ENCODE peak calls at places on chromosomes 13 and 19, in eight cellular contexts. K is GM23338, J is hepatocyte, V is PC-9, I is GM23248, Q is OCI-LY7, T is Karpas-422, M is HCT116. C is an unnamed sample. For H3K9me2 and H3K36me3, the result is how much of the 10 kb centered on the place peaks cover.

GRCh38 chr13:31427151-31427867 is 227.5 kb downstream of the B3GLCT start:
- DNase-seq in Q (no peak), M (no peak), I (no peak), J (no peak), V (no peak), K (no peak), T (no peak), C (no peak)

GRCh38 chr13:33363328-33363727 is 77.8 kb upstream of the STARD13 start:
- DNase-seq in K (no peak), M (no peak), I (no peak), Q (no peak), T (peak), V (no peak), J (no peak), C (no peak)

GRCh38 chr19:40279120-40279551 is 6.0 kb downstream of the AKT2 start:
- DNase-seq in M (no peak), I (peak), T (no peak), Q (no peak), K (no peak), J (peak), V (no peak), C (no peak)

GRCh38 chr13:49781791-49782190 is 10.7 kb downstream of the KPNA3 start:
- DNase-seq in Q (no peak), K (no peak), M (no peak), J (no peak), T (no peak), V (no peak), I (no peak), C (no peak)

GRCh38 chr13:111893607-111894443 is 173.1 kb upstream of the SOX1 start:
- DNase-seq in Q (no peak), J (no peak), T (no peak), I (no peak), K (peak), M (no peak), V (no peak), C (no peak)

GRCh38 chr19:42290136-42290522 is 11.8 kb upstream of the PRR19 start:
- DNase-seq in Q (no peak), M (no peak), T (no peak), I (no peak), V (no peak), K (no peak), J (no peak), C (no peak)

GRCh38 chr13:113976711-113977684 is 3.1 kb upstream of the C13orf46 start:
- DNase-seq in J (no peak), T (no peak), Q (no peak), I (peak), V (peak), K (no peak), M (no peak), C (peak)

GRCh38 chr19:33622809-33623511 is 1.2 kb downstream of the CHST8 start:
- DNase-seq in T (no peak), V (no peak), Q (no peak), I (peak), K (peak), J (no peak), M (no peak), C (no peak)

GRCh38 chr13:50924025-50924424 is 14.4 kb downstream of the RNASEH2B start:
- DNase-seq in M (no peak), V (no peak), T (no peak), Q (no peak), K (no peak), J (no peak), I (no peak), C (no peak)

GRCh38 chr19:10690351-10690781 is 10.9 kb upstream of the QTRT1 start:
- DNase-seq in V (peak), T (no peak), M (no peak), J (no peak), Q (no peak), K (no peak), I (peak), C (no peak)

GRCh38 chr13:50909605-50910482 is at the start of gene RNASEH2B:
- DNase-seq in T (peak), Q (peak), I (peak), K (peak), J (peak), M (peak), V (peak), C (peak)

GRCh38 chr19:48683349-48683748 is 10.5 kb upstream of the NTN5 start:
- DNase-seq in Q (peak), V (no peak), T (no peak), K (no peak), J (no peak), I (peak), M (no peak), C (no peak)

GRCh38 chr13:74052402-74052928 is 81.7 kb downstream of the KLF12 start:
- DNase-seq in K (peak), V (no peak), I (no peak), M (no peak), J (no peak), Q (no peak), T (no peak), C (no peak)

GRCh38 chr19:15072930-15073647 is 8.9 kb upstream of the OR1I1 start:
- DNase-seq in V (peak), T (no peak), Q (no peak), K (peak), M (no peak), I (no peak), J (peak), C (peak)

GRCh38 chr13:111905609-111905945 is 161.4 kb upstream of the SOX1 start:
- DNase-seq in T (no peak), I (no peak), Q (no peak), J (no peak), M (no peak), K (no peak), V (no peak), C (no peak)

GRCh38 chr13:87779451-87779850 is 108.3 kb downstream of the SLITRK5 start:
- DNase-seq in K (no peak), M (no peak), I (no peak), Q (no peak), J (no peak), V (no peak), T (no peak), C (no peak)

GRCh38 chr19:56765107-56765506 is 75.4 kb downstream of the PEG3 start:
- DNase-seq in Q (no peak), M (no peak), I (peak), T (no peak), K (no peak), J (no peak), V (no peak), C (no peak)

GRCh38 chr19:5134683-5135082 is 165.8 kb downstream of the KDM4B start:
- DNase-seq in I (no peak), J (no peak), K (no peak), T (no peak), M (no peak), V (no peak), Q (no peak), C (no peak)

GRCh38 chr19:23554548-23554947 is 132.5 kb downstream of the ZNF675 start:
- DNase-seq in V (peak), K (no peak), M (no peak), T (no peak), Q (no peak), I (no peak), J (no peak), C (peak)

GRCh38 chr13:93462151-93462550 is 235.5 kb downstream of the GPC6 start:
- DNase-seq in V (no peak), I (no peak), T (no peak), Q (no peak), J (no peak), M (no peak), K (no peak), C (no peak)

GRCh38 chr13:91368101-91368500 is 20.6 kb downstream of the MIR17HG start:
- DNase-seq in J (no peak), M (no peak), K (no peak), T (no peak), I (no peak), V (no peak), Q (no peak), C (no peak)

GRCh38 chr13:91375119-91375729 is 23.2 kb upstream of the GPC5 start:
- DNase-seq in K (peak), Q (peak), I (peak), J (no peak), M (no peak), T (peak), V (no peak), C (peak)

GRCh38 chr13:91368676-91369425 is 21.4 kb downstream of the MIR17HG start:
- DNase-seq in V (no peak), T (no peak), M (no peak), J (no peak), K (no peak), Q (peak), I (peak), C (no peak)

GRCh38 chr13:91369432-91369831 is 21.9 kb downstream of the MIR17HG start:
- DNase-seq in T (no peak), V (no peak), K (no peak), Q (no peak), J (no peak), I (peak), M (no peak), C (peak)

DNA sequence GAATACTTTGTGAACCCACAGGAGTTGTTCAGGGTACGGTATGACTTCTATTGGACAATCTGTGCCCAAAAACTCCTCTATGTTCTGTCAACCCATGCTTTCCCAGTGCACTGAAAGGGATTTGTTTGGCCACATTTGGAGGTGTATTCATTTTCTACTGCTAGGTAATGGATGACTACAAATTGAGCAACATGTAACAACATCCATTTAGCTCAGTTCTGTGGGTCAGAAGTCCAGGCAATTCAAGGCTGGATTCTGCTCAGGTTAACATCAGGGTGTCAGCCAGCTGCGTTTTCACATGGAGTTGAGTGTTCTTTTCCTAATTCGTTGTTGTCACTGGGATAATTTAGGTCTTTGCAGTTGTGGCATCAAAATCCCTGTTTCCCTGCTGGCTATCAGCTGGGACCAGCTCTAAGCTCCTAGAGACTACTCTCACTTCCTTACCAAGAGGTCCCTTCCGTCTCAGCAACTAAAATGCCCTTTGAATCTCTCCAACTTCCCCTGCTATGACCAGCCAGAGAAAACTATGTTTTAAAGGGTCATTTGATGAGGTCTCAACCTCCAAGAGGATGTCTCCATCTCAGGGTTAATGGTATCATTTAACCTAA is 25.4 kb downstream of the MIR17HG start:
- DNase-seq in Q (no peak), T (no peak), J (no peak), M (no peak), I (no peak), K (no peak), V (no peak), C (no peak)
- H3K9me2 ChIP-seq in Q (under half), T (under half), J (under half), M (under half), I (under half), K (under half), V (under half), C (under half)

GRCh38 chr19:43652546-43652874 is 12.9 kb upstream of the CADM4 start:
- DNase-seq in Q (no peak), M (no peak), J (no peak), T (no peak), K (no peak), I (no peak), V (no peak), C (no peak)
- H3K36me3 ChIP-seq in Q (under half), M (half or more), J (under half), T (under half), K (under half), I (under half), V (under half), C (under half)

GRCh38 chr13:60453490-60453889 is 56.5 kb downstream of the TDRD3 start:
- DNase-seq in Q (no peak), J (no peak), T (no peak), K (peak), M (no peak), V (no peak), I (peak), C (peak)

GRCh38 chr13:60448907-60449510 is 52.0 kb downstream of the TDRD3 start:
- DNase-seq in I (peak), V (peak), J (peak), M (peak), Q (peak), T (peak), K (peak), C (peak)

DNA sequence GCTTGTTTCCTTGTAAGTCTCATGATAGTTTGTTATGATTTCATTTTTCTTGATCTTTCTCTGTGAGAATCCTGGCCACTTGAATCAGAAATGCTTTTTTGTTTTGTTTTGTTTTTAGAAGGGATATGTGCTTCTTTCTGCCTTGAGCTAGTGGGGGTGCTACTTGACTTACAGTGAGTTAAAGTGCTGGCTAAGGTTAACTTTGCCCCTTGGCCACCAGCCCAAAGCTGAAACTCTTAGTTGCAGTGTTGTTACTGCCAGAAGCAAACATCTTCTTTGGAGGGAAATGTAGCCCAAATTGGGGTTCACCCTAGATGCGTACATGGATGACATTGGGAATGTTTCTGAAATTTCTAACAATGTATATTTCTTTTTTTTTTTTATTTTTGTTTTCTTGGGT is 57.4 kb downstream of the TDRD3 start:
- DNase-seq in K (peak), J (no peak), M (no peak), T (no peak), V (no peak), Q (no peak), I (no peak), C (no peak)
- H3K9me2 ChIP-seq in K (under half), J (under half), M (under half), T (under half), V (under half), Q (under half), I (under half), C (under half)

GRCh38 chr19:4032436-4032835 is 24.9 kb downstream of the PIAS4 start:
- DNase-seq in Q (no peak), M (no peak), T (no peak), J (no peak), K (no peak), V (no peak), I (no peak), C (no peak)

GRCh38 chr19:4035582-4035981 is 28.0 kb downstream of the PIAS4 start:
- DNase-seq in I (no peak), T (no peak), K (no peak), Q (no peak), M (no peak), V (no peak), J (no peak), C (no peak)

GRCh38 chr19:4035018-4035566 is 27.6 kb downstream of the PIAS4 start:
- DNase-seq in T (no peak), M (no peak), Q (no peak), V (no peak), K (no peak), J (no peak), I (no peak), C (no peak)

GRCh38 chr19:4033028-4033956 is 25.8 kb downstream of the PIAS4 start:
- DNase-seq in V (no peak), J (no peak), Q (no peak), T (no peak), M (no peak), I (no peak), K (no peak), C (no peak)

DNA sequence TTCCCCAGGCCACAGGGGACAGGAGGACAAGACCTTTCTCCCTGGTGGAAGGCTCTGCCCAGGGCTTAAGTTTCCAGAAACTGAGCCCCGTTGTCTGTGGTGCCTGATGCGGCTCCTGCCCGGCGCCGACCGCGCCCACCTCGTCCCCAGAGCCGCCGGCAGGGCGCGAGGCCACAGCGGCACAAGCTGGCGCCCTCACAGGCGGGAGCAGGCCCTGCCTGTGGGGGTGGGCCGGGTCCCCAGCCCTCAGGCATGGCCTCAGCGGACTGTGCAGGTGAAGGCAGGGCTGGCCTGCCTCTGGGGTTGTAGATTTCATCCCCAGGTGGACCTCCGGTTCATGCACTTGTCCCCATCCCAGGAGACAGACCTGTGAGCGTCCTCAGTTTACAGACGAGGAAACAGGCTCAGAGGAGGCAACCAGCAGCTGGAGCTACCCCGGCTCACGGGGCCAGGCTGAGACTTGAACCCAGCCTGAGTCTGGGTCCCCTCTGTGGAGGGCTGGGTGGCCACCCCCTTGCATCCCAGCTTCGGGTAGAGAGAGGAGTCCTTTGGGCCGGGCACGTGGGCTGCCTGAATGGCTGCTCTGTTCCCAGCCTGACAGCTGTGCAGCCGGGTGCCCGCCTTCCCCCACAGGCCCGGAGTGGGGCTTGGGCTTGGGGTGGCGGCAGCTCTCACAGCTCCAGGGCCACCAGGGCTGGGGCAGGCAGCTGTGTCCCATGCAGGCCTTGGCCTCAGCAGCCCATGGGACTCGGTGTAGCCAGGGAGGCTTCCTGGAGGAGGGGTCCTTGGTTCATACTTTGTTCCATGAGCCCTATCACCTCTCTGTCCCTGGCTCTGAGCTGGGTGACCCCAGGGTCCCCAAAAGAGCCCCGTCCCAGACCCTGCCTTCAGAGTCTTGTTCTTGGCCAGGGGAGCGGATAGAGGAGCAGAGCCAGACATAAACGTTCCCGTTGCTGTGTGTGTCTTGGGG is 26.8 kb downstream of the PIAS4 start:
- DNase-seq in M (no peak), I (no peak), J (no peak), Q (no peak), V (no peak), K (no peak), T (no peak), C (no peak)
- H3K36me3 ChIP-seq in M (under half), I (under half), J (under half), Q (under half), V (under half), K (under half), T (under half), C (under half)

DNA sequence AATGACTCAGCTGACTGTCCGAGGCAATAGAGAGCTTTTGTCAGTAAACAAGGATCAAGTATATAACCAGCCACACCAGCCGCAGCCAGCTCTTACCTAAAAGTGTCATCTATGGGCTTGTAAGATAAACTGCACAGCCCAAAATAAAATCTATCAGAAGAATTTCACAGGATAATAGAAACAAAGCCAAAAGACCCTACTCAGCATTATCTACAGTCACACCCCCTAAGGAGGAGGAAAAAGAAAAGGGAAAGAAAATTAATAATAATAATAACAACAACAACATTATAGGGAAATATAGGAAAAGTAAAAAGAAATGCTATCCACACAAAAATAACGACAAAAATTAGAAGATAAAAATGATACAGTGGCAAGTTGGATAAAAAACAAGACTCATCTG is 1883.8 kb downstream of the OLFM4 start:
- DNase-seq in J (no peak), Q (no peak), T (no peak), I (no peak), K (no peak), M (no peak), V (no peak), C (no peak)
- H3K9me2 ChIP-seq in J (under half), Q (under half), T (under half), I (under half), K (under half), M (under half), V (under half), C (under half)

DNA sequence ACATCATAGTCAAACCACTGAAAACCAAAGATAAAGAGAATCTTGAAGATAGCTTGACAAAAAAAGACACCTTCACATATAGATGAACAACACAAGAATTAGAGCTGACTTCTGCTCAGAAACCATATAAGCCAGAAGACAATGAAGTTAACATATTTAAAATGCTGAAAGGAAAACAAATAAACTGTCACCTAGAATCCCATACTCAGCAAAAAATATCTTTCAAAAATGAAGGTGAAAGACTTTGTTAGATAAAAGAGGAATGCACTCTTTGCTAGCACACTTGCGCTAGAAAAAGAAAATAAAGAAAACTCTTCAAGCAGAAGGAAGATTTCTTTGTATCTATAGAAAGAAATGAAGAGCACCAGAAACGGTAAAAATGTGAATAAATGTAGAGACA is 49.5 kb downstream of the PARP4 start:
- DNase-seq in K (no peak), I (no peak), J (no peak), V (no peak), M (no peak), Q (no peak), T (no peak), C (no peak)
- H3K36me3 ChIP-seq in K (under half), I (under half), J (under half), V (under half), M (under half), Q (half or more), T (under half), C (under half)

GRCh38 chr19:20858861-20859260 is 64.2 kb upstream of the ZNF85 start:
- DNase-seq in J (no peak), Q (no peak), I (no peak), T (no peak), M (no peak), V (peak), K (peak), C (no peak)

GRCh38 chr19:20863176-20863575 is 59.9 kb upstream of the ZNF85 start:
- DNase-seq in V (no peak), I (no peak), Q (no peak), M (no peak), J (no peak), T (no peak), K (peak), C (no peak)

GRCh38 chr19:20860339-20860738 is 62.7 kb upstream of the ZNF85 start:
- DNase-seq in M (no peak), V (no peak), J (no peak), Q (no peak), I (no peak), K (no peak), T (no peak), C (no peak)

DNA sequence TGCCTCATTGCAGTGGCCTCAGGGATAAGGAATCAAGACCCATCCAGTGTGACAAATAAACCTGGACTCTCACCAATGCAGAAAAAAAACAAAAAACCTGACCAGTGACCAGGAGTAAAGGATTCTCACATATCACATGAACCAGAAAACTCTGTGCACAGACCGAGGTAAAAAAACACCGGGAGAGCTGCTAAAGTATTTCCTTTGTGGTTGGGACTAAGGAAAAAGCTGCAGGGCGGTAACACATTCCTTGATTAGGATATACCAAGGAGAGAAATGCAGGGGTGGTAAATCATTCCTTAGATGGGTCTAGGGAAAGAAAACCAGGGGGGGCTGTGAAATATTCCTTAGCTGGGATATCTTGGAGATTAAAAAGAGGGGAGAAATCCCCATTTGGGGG is 64.8 kb upstream of the ZNF85 start:
- DNase-seq in I (no peak), K (peak), M (no peak), J (no peak), Q (no peak), T (no peak), V (peak), C (no peak)
- H3K9me2 ChIP-seq in I (under half), K (under half), M (under half), J (under half), Q (under half), T (under half), V (under half), C (under half)